ENCODE peak calls at places on chromosome 11, in six cellular contexts. A is cardiac muscle cell; Z is MM.1S; J is mammary epithelial cell; O is HAP-1; V is CD8-positive, alpha-beta memory T cell. W is an unnamed sample.

GRCh38 chr11:35617687-35618496 is at the start of gene FJX1:
- DNase-seq in A (peak), Z (peak), J (peak), O (peak), V (no peak), W (peak)

GRCh38 chr11:11670582-11670981 is 48.8 kb upstream of the GALNT18 start:
- DNase-seq in A (no peak), Z (no peak), J (no peak), O (no peak), V (no peak), W (no peak)

GRCh38 chr11:15073361-15074205 is at the start of gene CALCB:
- DNase-seq in A (peak), Z (no peak), J (peak), O (no peak), V (no peak), W (peak)

GRCh38 chr11:95717314-95717713 is 72.3 kb downstream of the FAM76B start:
- DNase-seq in A (no peak), Z (no peak), J (no peak), O (no peak), V (no peak), W (no peak)

GRCh38 chr11:77020751-77021150 is 13.4 kb upstream of the B3GNT6 start:
- DNase-seq in A (no peak), Z (no peak), J (peak), O (no peak), V (no peak), W (no peak)

GRCh38 chr11:111792314-111792713 is 26.1 kb upstream of the PPP2R1B start:
- DNase-seq in A (no peak), Z (no peak), J (no peak), O (no peak), V (no peak), W (no peak)

GRCh38 chr11:84022221-84022620 is 736.1 kb upstream of the CCDC90B start:
- DNase-seq in A (peak), Z (no peak), J (no peak), O (peak), V (no peak), W (no peak)

GRCh38 chr11:47389577-47390072 is 11.3 kb upstream of the SPI1 start:
- DNase-seq in A (no peak), Z (no peak), J (no peak), O (no peak), V (no peak), W (no peak)

GRCh38 chr11:94400839-94401772 is at the start of gene GPR83:
- DNase-seq in A (peak), Z (no peak), J (peak), O (peak), V (no peak), W (no peak)

GRCh38 chr11:94400075-94400838 is 962 bp downstream of the GPR83 start:
- DNase-seq in A (no peak), Z (no peak), J (no peak), O (no peak), V (no peak), W (no peak)

GRCh38 chr11:94405062-94405461 is 3.8 kb upstream of the GPR83 start:
- DNase-seq in A (no peak), Z (no peak), J (no peak), O (no peak), V (no peak), W (no peak)

GRCh38 chr11:94401773-94402265 is 600 bp upstream of the GPR83 start:
- DNase-seq in A (no peak), Z (no peak), J (no peak), O (no peak), V (no peak), W (no peak)

GRCh38 chr11:94402355-94402754 is 1.1 kb upstream of the GPR83 start:
- DNase-seq in A (no peak), Z (no peak), J (no peak), O (no peak), V (no peak), W (no peak)
- H3K4me3 ChIP-seq in A (no peak), Z (no peak), J (no peak), O (no peak), V (no peak), W (no peak)

GRCh38 chr11:73001615-73002014 is 140.5 kb downstream of the FCHSD2 start:
- DNase-seq in A (peak), Z (no peak), J (no peak), O (no peak), V (no peak), W (no peak)

GRCh38 chr11:73004088-73004487 is 138.0 kb downstream of the FCHSD2 start:
- DNase-seq in A (no peak), Z (no peak), J (no peak), O (no peak), V (no peak), W (no peak)

DNA sequence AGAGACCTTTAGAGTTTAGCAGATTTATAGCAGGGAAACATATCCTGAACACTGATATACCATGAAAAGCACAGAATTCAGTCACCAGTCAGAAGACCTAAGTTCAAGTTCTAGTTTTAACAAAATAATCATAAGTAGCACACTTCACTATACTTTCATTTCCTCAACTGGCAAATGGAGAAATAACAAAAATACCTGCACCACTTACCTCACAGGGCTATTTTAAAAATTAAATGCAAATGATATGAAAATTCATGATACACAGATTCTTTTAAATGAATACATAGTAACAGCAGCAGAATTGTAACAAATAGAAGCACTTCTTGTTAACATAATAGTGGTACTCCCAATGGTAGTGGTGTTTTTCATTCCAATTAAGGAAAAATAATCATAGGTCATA is 139.0 kb downstream of the FCHSD2 start:
- DNase-seq in A (no peak), Z (no peak), J (no peak), O (no peak), V (no peak), W (no peak)
- H3K4me3 ChIP-seq in A (no peak), Z (no peak), J (no peak), O (no peak), V (no peak), W (no peak)

GRCh38 chr11:85187992-85188391 is 439.2 kb downstream of the DLG2 start:
- DNase-seq in A (no peak), Z (no peak), J (no peak), O (no peak), V (no peak), W (no peak)

GRCh38 chr11:85180528-85180927 is 446.6 kb downstream of the DLG2 start:
- DNase-seq in A (no peak), Z (peak), J (no peak), O (no peak), V (no peak), W (no peak)

DNA sequence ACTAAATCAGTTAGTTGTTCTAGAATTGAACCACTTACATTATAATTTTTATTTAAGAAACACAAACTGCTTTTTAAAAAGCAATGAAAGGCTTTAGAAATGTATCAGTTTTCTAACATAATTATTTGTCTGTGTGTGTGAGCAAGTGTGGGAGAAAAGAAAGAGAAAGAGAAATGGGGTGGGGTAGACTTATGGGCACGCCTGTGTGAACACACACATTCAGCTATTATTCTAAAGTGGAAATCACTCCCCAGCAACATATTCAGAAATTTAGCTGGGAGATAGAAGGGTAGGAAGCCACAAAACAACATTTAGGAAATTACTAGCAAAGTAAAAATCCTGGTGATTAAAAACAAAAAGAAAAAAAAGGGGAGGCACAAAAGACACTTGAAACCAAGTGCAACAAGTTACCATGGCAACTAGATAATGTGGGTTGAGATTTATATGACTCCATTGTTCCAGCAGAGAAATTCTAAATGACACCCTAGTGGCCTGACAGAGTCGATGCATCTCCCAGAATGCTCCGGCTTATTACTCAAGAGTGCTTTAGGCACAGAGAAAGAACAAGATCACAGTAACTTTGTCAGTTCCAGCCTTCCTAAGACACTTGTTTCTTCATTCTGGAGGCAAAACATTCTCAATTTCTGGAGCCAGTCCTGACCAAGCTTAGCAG is 444.6 kb downstream of the DLG2 start:
- DNase-seq in A (peak), Z (peak), J (peak), O (peak), V (no peak), W (no peak)
- H3K4me3 ChIP-seq in A (no peak), Z (no peak), J (no peak), O (no peak), V (no peak), W (no peak)

GRCh38 chr11:74466916-74467885 is at the start of gene KCNE3:
- DNase-seq in A (no peak), Z (no peak), J (no peak), O (peak), V (no peak), W (no peak)
- H3K4me3 ChIP-seq in A (peak), Z (no peak), J (peak), O (peak), V (no peak), W (no peak)

GRCh38 chr11:2471048-2471803 is 26.4 kb downstream of the KCNQ1 start:
- DNase-seq in A (no peak), Z (no peak), J (no peak), O (no peak), V (no peak), W (no peak)
- H3K4me3 ChIP-seq in A (no peak), Z (no peak), J (no peak), O (no peak), V (no peak), W (no peak)

DNA sequence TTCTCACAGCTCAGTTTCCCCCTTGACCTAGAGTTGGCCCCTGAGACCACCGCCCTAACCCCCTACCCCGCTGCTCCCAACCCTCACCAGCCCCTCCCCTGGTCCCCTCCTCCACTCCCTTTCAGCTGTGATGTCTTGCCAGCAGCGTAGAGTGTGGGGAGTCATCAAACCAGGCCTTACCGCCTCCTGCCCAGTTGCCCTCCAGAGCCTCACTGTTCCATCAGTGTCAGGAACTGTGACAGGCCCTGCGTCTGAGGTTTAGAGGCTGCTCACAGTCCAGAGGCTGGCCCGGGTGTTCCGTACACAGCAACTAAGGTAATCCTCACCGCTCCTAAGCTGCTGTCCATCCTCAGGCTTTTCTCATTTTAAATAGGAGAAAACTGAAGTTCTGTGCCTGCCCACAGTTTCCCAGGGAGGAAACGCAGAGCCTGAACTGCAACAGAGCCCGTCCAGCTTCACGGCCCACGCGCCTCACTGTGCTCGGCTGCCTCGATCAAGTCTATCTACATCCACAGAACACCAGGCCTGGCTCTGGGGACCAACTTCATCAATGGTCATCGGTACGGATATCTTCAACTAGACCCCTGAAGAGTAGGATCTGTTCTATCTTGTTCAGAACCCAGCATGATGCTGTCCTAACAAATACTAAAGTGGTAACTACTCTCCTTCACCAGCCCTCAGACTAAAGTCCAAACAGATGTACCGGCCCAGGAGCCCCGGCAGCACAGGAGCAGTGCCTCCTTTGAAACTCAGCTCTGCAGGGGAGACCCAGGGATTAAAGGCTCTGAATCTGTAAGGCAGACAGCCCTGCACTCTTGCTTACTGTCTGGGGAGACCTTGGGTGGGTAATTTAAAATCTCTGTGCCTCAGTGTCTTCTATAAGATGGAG is 10.3 kb downstream of the VPS37C start:
- DNase-seq in A (no peak), Z (no peak), J (no peak), O (no peak), V (no peak), W (no peak)
- H3K4me3 ChIP-seq in A (no peak), Z (no peak), J (no peak), O (no peak), V (no peak), W (no peak)

GRCh38 chr11:97962758-97963157 is 1058.0 kb upstream of the CNTN5 start:
- DNase-seq in A (no peak), Z (no peak), J (no peak), O (no peak), V (no peak), W (no peak)
- H3K4me3 ChIP-seq in A (no peak), Z (no peak), J (no peak), O (no peak), V (no peak), W (no peak)

DNA sequence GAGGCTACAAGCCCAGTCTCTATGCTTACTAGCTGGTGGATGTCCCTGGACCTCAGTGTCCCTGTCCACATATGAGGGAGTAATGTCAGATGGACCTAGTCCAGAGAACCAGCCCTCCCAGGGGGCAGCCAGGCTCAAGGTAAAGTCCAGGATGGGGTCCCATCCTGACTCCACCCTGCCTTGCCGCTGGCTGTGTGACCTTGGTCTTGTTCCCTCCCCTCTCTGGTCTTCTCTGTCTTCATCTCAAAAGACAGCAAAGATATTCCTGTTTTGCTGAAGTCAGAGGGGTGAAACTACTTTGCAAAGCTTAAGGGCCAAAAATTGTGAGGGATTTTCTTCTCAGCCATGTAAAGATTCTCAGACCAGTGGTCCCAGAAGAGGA is 9.2 kb upstream of the C11orf96 start:
- DNase-seq in A (no peak), Z (no peak), J (no peak), O (no peak), V (no peak), W (no peak)
- H3K4me3 ChIP-seq in A (no peak), Z (no peak), J (no peak), O (no peak), V (no peak), W (no peak)

GRCh38 chr11:37817727-37818270 is 1219.8 kb upstream of the RAG2 start:
- DNase-seq in A (no peak), Z (no peak), J (no peak), O (no peak), V (no peak), W (no peak)

GRCh38 chr11:37811349-37811748 is 1213.3 kb upstream of the RAG2 start:
- DNase-seq in A (no peak), Z (no peak), J (no peak), O (no peak), V (no peak), W (no peak)

DNA sequence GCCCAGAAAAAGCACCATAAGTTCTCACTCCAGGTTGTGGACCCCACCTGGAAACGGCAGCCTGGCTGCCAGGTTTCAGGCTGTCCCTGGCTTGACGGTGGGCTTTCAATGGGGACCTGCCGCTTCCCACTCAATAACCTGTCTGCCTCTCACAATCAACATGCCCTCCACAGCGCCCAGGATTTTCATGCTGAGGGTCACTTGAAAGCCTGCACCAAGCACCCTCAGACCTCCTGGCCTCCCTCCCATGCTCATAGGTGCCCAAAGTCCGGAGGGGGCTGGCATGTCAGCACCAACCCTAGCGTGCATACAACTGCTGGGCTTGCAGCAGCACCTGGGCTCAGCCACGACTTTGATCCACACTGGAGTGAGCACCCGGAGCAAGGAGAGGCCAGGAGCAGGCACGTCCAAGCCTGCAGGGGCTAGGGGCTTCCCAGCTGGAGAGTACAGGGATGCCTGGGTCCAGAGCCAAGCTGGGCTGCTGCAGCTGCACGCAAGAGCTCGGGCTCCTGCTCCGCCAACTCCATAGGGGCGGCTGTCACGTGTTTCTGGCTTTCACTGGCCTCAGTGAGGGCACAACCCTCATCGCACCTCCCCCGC is 1214.3 kb upstream of the RAG2 start:
- DNase-seq in A (no peak), Z (no peak), J (no peak), O (no peak), V (no peak), W (no peak)
- H3K4me3 ChIP-seq in A (no peak), Z (no peak), J (no peak), O (no peak), V (no peak), W (no peak)

GRCh38 chr11:73012121-73012863 is 129.8 kb downstream of the FCHSD2 start:
- DNase-seq in A (no peak), Z (no peak), J (peak), O (peak), V (no peak), W (no peak)
- H3K4me3 ChIP-seq in A (no peak), Z (no peak), J (no peak), O (no peak), V (no peak), W (no peak)

W was measured in CD4-positive, alpha-beta memory T cell.